ENCODE peak calls at places on chromosomes 6 and 20, in four cellular contexts. Q, B, U and I are unnamed samples.

GRCh38 chr20:58868795-58869194 is 16.3 kb downstream of the GNAS start:
- DNase-seq in Q (no peak), B (no peak), U (no peak), I (no peak)

GRCh38 chr6:134480593-134480992 is 162.7 kb upstream of the SGK1 start:
- DNase-seq in Q (no peak), B (no peak), U (no peak), I (no peak)

GRCh38 chr6:41488064-41488391 is 58.2 kb upstream of the FOXP4 start:
- DNase-seq in Q (no peak), B (no peak), U (no peak), I (no peak)

GRCh38 chr6:137601471-137601870 is 107.3 kb upstream of the OLIG3 start:
- DNase-seq in Q (no peak), B (no peak), U (no peak), I (no peak)

GRCh38 chr20:24441600-24441999 is 27.8 kb upstream of the SYNDIG1 start:
- DNase-seq in Q (no peak), B (no peak), U (no peak), I (no peak)

GRCh38 chr6:108862479-108863191 is 14.4 kb downstream of the ARMC2 start:
- DNase-seq in Q (no peak), B (peak; percentile 86), U (no peak), I (no peak)

GRCh38 chr20:48523191-48523757 is 304.5 kb downstream of the PREX1 start:
- DNase-seq in Q (no peak), B (no peak), U (no peak), I (no peak)

GRCh38 chr6:45898941-45899682 is 116.5 kb downstream of the CLIC5 start:
- DNase-seq in Q (no peak), B (no peak), U (no peak), I (no peak)

GRCh38 chr20:16518068-16518783 is 55.0 kb downstream of the KIF16B start:
- DNase-seq in Q (peak; percentile 38), B (no peak), U (no peak), I (no peak)

GRCh38 chr6:148524976-148525375 is 182.3 kb downstream of the SASH1 start:
- DNase-seq in Q (no peak), B (no peak), U (no peak), I (no peak)

GRCh38 chr6:2259002-2259494 is 13.6 kb upstream of the GMDS start:
- DNase-seq in Q (no peak), B (no peak), U (no peak), I (peak; percentile 21)

GRCh38 chr20:24995741-24996448 is 3.3 kb upstream of the APMAP start:
- DNase-seq in Q (no peak), B (no peak), U (no peak), I (no peak)

GRCh38 chr6:111087871-111088667 is 766 bp downstream of the SLC16A10 start:
- DNase-seq in Q (no peak), B (no peak), U (no peak), I (no peak)

GRCh38 chr6:11978169-11978987 is 33.7 kb upstream of the HIVEP1 start:
- DNase-seq in Q (no peak), B (no peak), U (no peak), I (no peak)

GRCh38 chr6:109978174-109979032 is at the start of gene GPR6:
- DNase-seq in Q (peak; percentile 41), B (no peak), U (no peak), I (peak; percentile 56)

GRCh38 chr20:2140561-2140960 is 38.9 kb downstream of the STK35 start:
- DNase-seq in Q (no peak), B (no peak), U (no peak), I (no peak)

GRCh38 chr6:125906158-125906998 is 50.2 kb upstream of the HINT3 start:
- DNase-seq in Q (no peak), B (peak; percentile 54), U (no peak), I (no peak)

GRCh38 chr6:166764473-166765233 is 137.6 kb upstream of the RPS6KA2 start:
- DNase-seq in Q (no peak), B (no peak), U (no peak), I (no peak)

GRCh38 chr20:43065299-43065698 is 124.4 kb downstream of the PTPRT start:
- DNase-seq in Q (no peak), B (no peak), U (no peak), I (no peak)

GRCh38 chr6:150767585-150768164 is 97.8 kb upstream of the MTHFD1L start:
- DNase-seq in Q (no peak), B (no peak), U (no peak), I (no peak)

GRCh38 chr20:13041574-13042457 is 33.0 kb downstream of the SPTLC3 start:
- DNase-seq in Q (no peak), B (no peak), U (no peak), I (no peak)

GRCh38 chr6:112193535-112194051 is 60.8 kb downstream of the LAMA4 start:
- DNase-seq in Q (no peak), B (no peak), U (no peak), I (no peak)

GRCh38 chr6:138948780-138949179 is 39.3 kb downstream of the REPS1 start:
- DNase-seq in Q (no peak), B (no peak), U (no peak), I (no peak)

GRCh38 chr6:109202409-109203264 is 107.3 kb downstream of the CEP57L1 start:
- DNase-seq in Q (no peak), B (no peak), U (no peak), I (no peak)